ENCODE peak calls at places on chromosomes 3 and 15, in seven cellular contexts. D is neural progenitor cell; G is astrocyte; M is tibial artery; H is CD8-positive, alpha-beta memory T cell; L is uterus; F is fibroblast of lung. P is an unnamed sample. For H3K4me1, the result is how much of the 10 kb centered on the place peaks cover.

GRCh38 chr3:53084310-53085001 is 38.6 kb upstream of the SFMBT1 start:
- DNase-seq in G (peak), M (peak), D (no peak), H (no peak), L (no peak), F (no peak), P (no peak)

GRCh38 chr3:50299638-50299928 is 378 bp upstream of the HYAL3 start:
- DNase-seq in L (no peak), H (no peak), F (no peak), G (no peak), D (no peak), M (no peak), P (no peak)

GRCh38 chr3:179624471-179624870 is 19.9 kb downstream of the NDUFB5 start:
- DNase-seq in M (no peak), L (no peak), H (no peak), F (peak), G (peak), D (no peak), P (no peak)

GRCh38 chr15:90042766-90043525 is 41.8 kb downstream of the ZNF710 start:
- DNase-seq in F (no peak), H (peak), M (no peak), D (peak), L (no peak), G (no peak), P (no peak)

GRCh38 chr3:65507446-65507845 is 531.3 kb downstream of the MAGI1 start:
- DNase-seq in F (no peak), G (no peak), D (no peak), M (no peak), H (no peak), L (no peak), P (no peak)

GRCh38 chr15:94673801-94674200 is 442.4 kb downstream of the MCTP2 start:
- DNase-seq in L (no peak), H (no peak), M (no peak), D (no peak), F (no peak), G (peak), P (no peak)

GRCh38 chr15:83474578-83474977 is 27.4 kb downstream of the SH3GL3 start:
- DNase-seq in L (no peak), D (no peak), M (no peak), G (no peak), H (no peak), F (no peak), P (no peak)

GRCh38 chr3:52404391-52404790 is 40.5 kb downstream of the SEMA3G start:
- DNase-seq in H (no peak), M (no peak), D (no peak), L (no peak), F (no peak), G (no peak), P (no peak)

GRCh38 chr3:79497447-79498111 is 270.2 kb downstream of the ROBO1 start:
- DNase-seq in M (no peak), F (peak), G (no peak), D (peak), H (no peak), L (no peak), P (no peak)

GRCh38 chr3:29226709-29227108 is 54.2 kb upstream of the RBMS3 start:
- DNase-seq in D (no peak), H (no peak), G (no peak), F (peak), M (no peak), L (no peak), P (no peak)

GRCh38 chr3:65356331-65357286 is 668.8 kb upstream of the ADAMTS9 start:
- DNase-seq in F (peak), L (no peak), M (no peak), H (no peak), D (peak), G (no peak), P (no peak)

GRCh38 chr15:61749169-61749568 is 311.1 kb downstream of the VPS13C start:
- DNase-seq in F (peak), M (no peak), G (no peak), D (no peak), H (no peak), L (no peak), P (peak)

GRCh38 chr3:106120334-106120733 is 251.5 kb upstream of the CBLB start:
- DNase-seq in G (peak), D (no peak), M (no peak), H (no peak), F (peak), L (no peak), P (no peak)

GRCh38 chr3:58218904-58219303 is 8.1 kb upstream of the DNASE1L3 start:
- DNase-seq in L (no peak), D (no peak), M (no peak), H (no peak), F (no peak), G (no peak), P (no peak)

GRCh38 chr3:170205302-170205701 is 16.9 kb upstream of the PRKCI start:
- DNase-seq in L (no peak), G (no peak), D (no peak), M (no peak), F (no peak), H (no peak), P (no peak)

GRCh38 chr15:25175789-25176615 is 221.2 kb downstream of the SNRPN start:
- DNase-seq in D (no peak), G (no peak), H (peak), M (no peak), L (peak), F (no peak), P (no peak)

GRCh38 chr3:127264292-127264691 is 23.6 kb downstream of the PRR20G start:
- DNase-seq in F (no peak), H (no peak), M (no peak), D (no peak), G (peak), L (no peak), P (no peak)

GRCh38 chr3:71684046-71684730 is 41.0 kb downstream of the EIF4E3 start:
- DNase-seq in H (no peak), F (no peak), G (no peak), D (no peak), M (no peak), L (no peak), P (no peak)

GRCh38 chr3:129656659-129657247 is 50.3 kb upstream of the PLXND1 start:
- DNase-seq in M (no peak), F (no peak), G (no peak), H (no peak), D (no peak), L (no peak), P (no peak)

GRCh38 chr15:29945943-29946591 is 123.8 kb upstream of the TJP1 start:
- DNase-seq in D (no peak), H (no peak), M (no peak), G (peak), F (peak), L (no peak), P (peak)

GRCh38 chr3:195557327-195557726 is 14.2 kb upstream of the PPP1R2 start:
- DNase-seq in H (no peak), D (no peak), G (no peak), M (no peak), L (no peak), F (no peak), P (no peak)

GRCh38 chr15:76953913-76954312 is 22.4 kb downstream of the RCN2 start:
- DNase-seq in M (no peak), H (no peak), L (no peak), G (no peak), F (no peak), D (no peak), P (no peak)

GRCh38 chr3:145639880-145640279 is 521.1 kb downstream of the PLOD2 start:
- DNase-seq in H (no peak), G (no peak), D (peak), L (no peak), F (no peak), M (no peak), P (no peak)

DNA sequence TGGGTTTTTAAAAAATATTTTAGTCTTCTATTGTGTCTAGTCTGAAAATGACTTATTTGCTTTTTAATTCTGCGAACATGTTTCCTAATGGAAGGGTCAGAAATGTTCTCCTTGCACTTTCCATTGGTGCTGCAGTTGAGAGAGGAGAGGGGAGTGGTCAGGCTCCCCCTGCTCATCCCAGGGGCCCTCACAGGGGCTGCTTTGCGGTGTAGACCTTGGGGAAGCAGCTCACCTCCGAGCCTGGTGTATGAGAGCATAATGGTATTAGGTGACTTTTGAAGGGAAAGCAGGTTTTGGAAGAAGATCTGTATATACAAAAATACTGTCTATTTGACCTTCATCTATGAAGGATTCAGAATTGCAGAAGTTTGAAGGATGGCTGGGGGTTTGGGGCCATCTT is 28.3 kb downstream of the APBA2 start:
- DNase-seq in F (no peak), D (no peak), H (no peak), M (peak), L (no peak), G (no peak), P (no peak)
- H3K4me1 ChIP-seq in F (under half), D (half or more), H (under half), M (under half), L (under half), G (under half), P (under half)

GRCh38 chr3:194142156-194142910 is 6.4 kb downstream of the HES1 start:
- DNase-seq in F (no peak), H (no peak), G (no peak), D (peak), L (peak), M (peak), P (no peak)
- H3K4me1 ChIP-seq in F (under half), H (under half), G (under half), D (under half), L (under half), M (under half), P (under half)

GRCh38 chr15:22969512-22969911 is 10.7 kb downstream of the CYFIP1 start:
- DNase-seq in F (no peak), L (no peak), D (no peak), H (no peak), M (no peak), G (no peak), P (no peak)

GRCh38 chr15:22963546-22964125 is 16.5 kb downstream of the CYFIP1 start:
- DNase-seq in F (no peak), L (no peak), M (no peak), H (no peak), D (no peak), G (no peak), P (no peak)

GRCh38 chr15:22967084-22967770 is 12.9 kb downstream of the CYFIP1 start:
- DNase-seq in F (no peak), H (no peak), G (no peak), M (no peak), L (no peak), D (no peak), P (no peak)

GRCh38 chr15:22968356-22968755 is 11.8 kb downstream of the CYFIP1 start:
- DNase-seq in G (peak), H (no peak), D (no peak), M (peak), F (peak), L (no peak), P (peak)

GRCh38 chr15:22966321-22967083 is 13.7 kb downstream of the CYFIP1 start:
- DNase-seq in H (no peak), L (no peak), M (peak), D (no peak), F (no peak), G (no peak), P (no peak)
- H3K4me1 ChIP-seq in H (under half), L (under half), M (under half), D (under half), F (under half), G (under half), P (under half)

GRCh38 chr15:64720188-64720587 is 55.2 kb downstream of the RBPMS2 start:
- DNase-seq in L (no peak), M (no peak), D (no peak), F (no peak), H (no peak), G (no peak), P (no peak)
- H3K4me1 ChIP-seq in L (under half), M (under half), D (under half), F (under half), H (under half), G (under half), P (under half)

P was measured in foreskin keratinocyte.